ENCODE peak calls at places on chromosomes 2 and 18, in seven cellular contexts. F is HS-5; I is A549; V is pancreas; W is H9; R is cerebellar nuclear complex; M is activated CD4-positive, alpha-beta T cell treated with anti-CD3 and anti-CD28 coated beads for 36 hours. L is an unnamed sample.
A peak's percentile ranks its signal among the peaks of the same experiment; 100 is the strongest.

GRCh38 chr2:60794271-60794863 is 38.3 kb downstream of the PAPOLG start:
- DNase-seq in I (peak; percentile 50), M (no peak), V (no peak), F (no peak), W (no peak), R (peak; percentile 12), L (no peak)

GRCh38 chr2:195848119-195848899 is 191.3 kb downstream of the SLC39A10 start:
- DNase-seq in W (no peak), M (peak; percentile 13), V (no peak), R (no peak), I (no peak), F (no peak), L (no peak)

GRCh38 chr2:23944527-23944926 is 4.3 kb downstream of the UBXN2A start:
- DNase-seq in F (no peak), R (no peak), V (peak; percentile 29), M (no peak), I (no peak), W (no peak), L (no peak)

GRCh38 chr2:28206786-28207185 is 185.9 kb upstream of the FOSL2 start:
- DNase-seq in R (no peak), W (no peak), I (no peak), M (no peak), F (no peak), V (no peak), L (no peak)

GRCh38 chr18:39591647-39592046 is 2026.0 kb upstream of the CELF4 start:
- DNase-seq in F (no peak), V (no peak), M (no peak), W (peak; percentile 64), R (no peak), I (no peak), L (no peak)

GRCh38 chr2:66775730-66776422 is 341.0 kb downstream of the MEIS1 start:
- DNase-seq in M (no peak), F (no peak), W (no peak), R (no peak), I (no peak), V (peak; percentile 13), L (no peak)

GRCh38 chr2:12721571-12722444 is 5.1 kb downstream of the TRIB2 start:
- DNase-seq in M (peak; percentile 50), F (no peak), I (no peak), V (no peak), R (no peak), W (no peak), L (no peak)

GRCh38 chr2:227870710-227871374 is 589 bp upstream of the DAW1 start:
- DNase-seq in F (peak; percentile 92), M (no peak), I (peak; percentile 59), R (no peak), W (no peak), V (no peak), L (no peak)